ENCODE peak calls at places on chromosomes 5 and 9, in six cellular contexts. One of them, this sample, is unnamed.

GRCh38 chr9:131835132-131835910 is 95.4 kb upstream of the RAPGEF1 start:
- DNase-seq in sigmoid colon: no peak
- DNase-seq in left ventricle myocardium inferior: no peak
- DNase-seq in OCI-LY7: no peak
- DNase-seq in IMR-90: peak
- DNase-seq in K562: no peak
- DNase-seq in this sample: no peak

GRCh38 chr9:128192601-128193371 is 1.4 kb upstream of the CIZ1 start:
- DNase-seq in sigmoid colon: peak
- DNase-seq in K562: peak
- DNase-seq in OCI-LY7: no peak
- DNase-seq in left ventricle myocardium inferior: peak
- DNase-seq in IMR-90: peak
- DNase-seq in this sample: peak

GRCh38 chr9:98503867-98504800 is 204.6 kb downstream of the GABBR2 start:
- DNase-seq in sigmoid colon: no peak
- DNase-seq in left ventricle myocardium inferior: no peak
- DNase-seq in IMR-90: no peak
- DNase-seq in K562: no peak
- DNase-seq in OCI-LY7: no peak
- DNase-seq in this sample: no peak

GRCh38 chr5:1779782-1780620 is 19.6 kb downstream of the MRPL36 start:
- DNase-seq in OCI-LY7: no peak
- DNase-seq in K562: no peak
- DNase-seq in IMR-90: no peak
- DNase-seq in left ventricle myocardium inferior: no peak
- DNase-seq in sigmoid colon: peak
- DNase-seq in this sample: no peak

GRCh38 chr5:1785984-1786383 is 13.7 kb downstream of the MRPL36 start:
- DNase-seq in IMR-90: no peak
- DNase-seq in OCI-LY7: no peak
- DNase-seq in K562: no peak
- DNase-seq in left ventricle myocardium inferior: no peak
- DNase-seq in sigmoid colon: peak
- DNase-seq in this sample: peak

GRCh38 chr9:70013598-70014196 is 30.0 kb upstream of the MAMDC2 start:
- DNase-seq in IMR-90: peak
- DNase-seq in left ventricle myocardium inferior: no peak
- DNase-seq in OCI-LY7: no peak
- DNase-seq in sigmoid colon: peak
- DNase-seq in K562: no peak
- DNase-seq in this sample: no peak

GRCh38 chr9:129853614-129854013 is 18.4 kb downstream of the USP20 start:
- DNase-seq in OCI-LY7: no peak
- DNase-seq in sigmoid colon: no peak
- DNase-seq in IMR-90: no peak
- DNase-seq in left ventricle myocardium inferior: no peak
- DNase-seq in K562: no peak
- DNase-seq in this sample: no peak

GRCh38 chr9:126902160-126902559 is 12.4 kb upstream of the RALGPS1 start:
- DNase-seq in left ventricle myocardium inferior: no peak
- DNase-seq in sigmoid colon: no peak
- DNase-seq in OCI-LY7: no peak
- DNase-seq in K562: no peak
- DNase-seq in IMR-90: no peak
- DNase-seq in this sample: no peak

GRCh38 chr9:21677834-21678233 is 124.6 kb upstream of the MTAP start:
- DNase-seq in sigmoid colon: no peak
- DNase-seq in K562: no peak
- DNase-seq in OCI-LY7: no peak
- DNase-seq in IMR-90: peak
- DNase-seq in left ventricle myocardium inferior: no peak
- DNase-seq in this sample: no peak

GRCh38 chr9:76902395-76902794 is 3.5 kb downstream of the PRUNE2 start:
- DNase-seq in K562: no peak
- DNase-seq in OCI-LY7: no peak
- DNase-seq in IMR-90: no peak
- DNase-seq in left ventricle myocardium inferior: no peak
- DNase-seq in sigmoid colon: no peak
- DNase-seq in this sample: no peak

GRCh38 chr5:59104400-59105117 is 521.7 kb downstream of the RAB3C start:
- DNase-seq in left ventricle myocardium inferior: no peak
- DNase-seq in K562: no peak
- DNase-seq in OCI-LY7: no peak
- DNase-seq in IMR-90: no peak
- DNase-seq in sigmoid colon: no peak
- DNase-seq in this sample: no peak

GRCh38 chr9:127525426-127526188 is 74.3 kb downstream of the LRSAM1 start:
- DNase-seq in OCI-LY7: peak
- DNase-seq in IMR-90: peak
- DNase-seq in left ventricle myocardium inferior: no peak
- DNase-seq in sigmoid colon: no peak
- DNase-seq in K562: peak
- DNase-seq in this sample: peak

GRCh38 chr5:178625679-178626483 is 969 bp downstream of the CLK4 start:
- DNase-seq in OCI-LY7: peak
- DNase-seq in left ventricle myocardium inferior: no peak
- DNase-seq in K562: peak
- DNase-seq in IMR-90: no peak
- DNase-seq in sigmoid colon: no peak
- DNase-seq in this sample: no peak

GRCh38 chr5:1793966-1794895 is 5.4 kb downstream of the MRPL36 start:
- DNase-seq in OCI-LY7: no peak
- DNase-seq in sigmoid colon: peak
- DNase-seq in left ventricle myocardium inferior: no peak
- DNase-seq in IMR-90: peak
- DNase-seq in K562: no peak
- DNase-seq in this sample: no peak

DNA sequence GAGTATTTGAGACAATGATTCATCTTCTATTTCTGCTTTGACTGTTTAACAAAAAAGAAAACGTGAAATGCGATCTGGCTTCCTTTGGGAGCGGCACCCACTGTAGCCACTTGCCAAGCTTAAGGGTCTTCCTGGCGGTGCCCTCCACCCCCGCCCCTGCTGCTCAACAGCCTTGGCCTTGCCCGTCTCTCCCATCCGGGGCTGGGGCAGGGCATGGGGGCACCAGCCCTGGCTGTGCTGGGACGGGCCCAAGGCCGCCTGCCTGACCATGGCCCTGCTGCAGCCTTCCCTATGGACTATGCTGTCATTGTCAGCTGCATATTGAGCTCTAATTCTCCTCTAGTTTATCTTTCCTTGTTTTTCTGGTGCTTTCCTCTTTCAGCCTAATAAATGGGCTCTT is 115.8 kb upstream of the CACNA1B start:
- DNase-seq in left ventricle myocardium inferior: no peak
- DNase-seq in sigmoid colon: no peak
- DNase-seq in IMR-90: no peak
- DNase-seq in K562: no peak
- DNase-seq in OCI-LY7: no peak
- DNase-seq in this sample: no peak
- H3K27ac ChIP-seq in left ventricle myocardium inferior: no peak
- H3K27ac ChIP-seq in sigmoid colon: no peak
- H3K27ac ChIP-seq in IMR-90: no peak
- H3K27ac ChIP-seq in K562: no peak
- H3K27ac ChIP-seq in OCI-LY7: no peak
- H3K27ac ChIP-seq in this sample: no peak

GRCh38 chr9:35679091-35679490 is 5.4 kb downstream of the CA9 start:
- DNase-seq in IMR-90: no peak
- DNase-seq in left ventricle myocardium inferior: no peak
- DNase-seq in sigmoid colon: no peak
- DNase-seq in K562: no peak
- DNase-seq in OCI-LY7: no peak
- DNase-seq in this sample: no peak

GRCh38 chr9:35681341-35682002 is 7.7 kb downstream of the CA9 start:
- DNase-seq in left ventricle myocardium inferior: no peak
- DNase-seq in sigmoid colon: no peak
- DNase-seq in K562: no peak
- DNase-seq in IMR-90: peak
- DNase-seq in OCI-LY7: no peak
- DNase-seq in this sample: no peak

GRCh38 chr9:35682083-35682482 is 7.6 kb downstream of the TPM2 start:
- DNase-seq in sigmoid colon: peak
- DNase-seq in IMR-90: no peak
- DNase-seq in K562: no peak
- DNase-seq in OCI-LY7: no peak
- DNase-seq in left ventricle myocardium inferior: no peak
- DNase-seq in this sample: no peak

GRCh38 chr9:35679766-35680330 is 6.1 kb downstream of the CA9 start:
- DNase-seq in left ventricle myocardium inferior: no peak
- DNase-seq in IMR-90: no peak
- DNase-seq in K562: no peak
- DNase-seq in OCI-LY7: no peak
- DNase-seq in sigmoid colon: no peak
- DNase-seq in this sample: no peak

GRCh38 chr9:35680331-35681105 is 6.8 kb downstream of the CA9 start:
- DNase-seq in IMR-90: peak
- DNase-seq in OCI-LY7: peak
- DNase-seq in sigmoid colon: no peak
- DNase-seq in left ventricle myocardium inferior: no peak
- DNase-seq in K562: peak
- DNase-seq in this sample: no peak
- H3K4me3 ChIP-seq in IMR-90: no peak
- H3K4me3 ChIP-seq in OCI-LY7: peak
- H3K4me3 ChIP-seq in sigmoid colon: no peak
- H3K4me3 ChIP-seq in left ventricle myocardium inferior: no peak
- H3K4me3 ChIP-seq in K562: no peak
- H3K4me3 ChIP-seq in this sample: no peak

GRCh38 chr9:111482656-111483418 is 1.3 kb downstream of the ECPAS start:
- DNase-seq in K562: peak
- DNase-seq in IMR-90: peak
- DNase-seq in OCI-LY7: peak
- DNase-seq in left ventricle myocardium inferior: peak
- DNase-seq in sigmoid colon: peak
- DNase-seq in this sample: peak
- TF ChIP-seq CTCF in K562: no peak
- TF ChIP-seq CTCF in IMR-90: no peak
- TF ChIP-seq CTCF in OCI-LY7: no peak
- TF ChIP-seq CTCF in left ventricle myocardium inferior: no peak
- TF ChIP-seq CTCF in sigmoid colon: no peak
- TF ChIP-seq CTCF in this sample: no peak

GRCh38 chr5:134625559-134625958 is 7.1 kb downstream of the SAR1B start:
- DNase-seq in left ventricle myocardium inferior: no peak
- DNase-seq in K562: no peak
- DNase-seq in OCI-LY7: no peak
- DNase-seq in IMR-90: no peak
- DNase-seq in sigmoid colon: no peak
- DNase-seq in this sample: no peak
- H3K27ac ChIP-seq in left ventricle myocardium inferior: no peak
- H3K27ac ChIP-seq in K562: no peak
- H3K27ac ChIP-seq in OCI-LY7: no peak
- H3K27ac ChIP-seq in IMR-90: no peak
- H3K27ac ChIP-seq in sigmoid colon: no peak
- H3K27ac ChIP-seq in this sample: no peak